ENCODE peak calls at places on chromosomes 4 and X, in ten cellular contexts. One of them, this sample, is unnamed.

GRCh38 chr4:32485976-32486375 is 1765.8 kb downstream of the PCDH7 start:
- DNase-seq in coronary artery: no peak
- DNase-seq in neural progenitor cell: peak
- DNase-seq in tibial artery: no peak
- DNase-seq in sigmoid colon: no peak
- DNase-seq in mammary epithelial cell: no peak
- DNase-seq in suprapubic skin: no peak
- DNase-seq in mesothelial cell of epicardium: no peak
- DNase-seq in hepatocyte: no peak
- DNase-seq in progenitor cell of endocrine pancreas: no peak
- DNase-seq in this sample: no peak

GRCh38 chrX:120358687-120359086 is 3.2 kb upstream of the ATP1B4 start:
- DNase-seq in coronary artery: no peak
- DNase-seq in neural progenitor cell: peak
- DNase-seq in tibial artery: no peak
- DNase-seq in sigmoid colon: no peak
- DNase-seq in mammary epithelial cell: peak
- DNase-seq in suprapubic skin: no peak
- DNase-seq in mesothelial cell of epicardium: no peak
- DNase-seq in hepatocyte: no peak
- DNase-seq in progenitor cell of endocrine pancreas: no peak
- DNase-seq in this sample: no peak

GRCh38 chr4:140286503-140286902 is 86.9 kb upstream of the SCOC start:
- DNase-seq in coronary artery: no peak
- DNase-seq in neural progenitor cell: no peak
- DNase-seq in tibial artery: no peak
- DNase-seq in sigmoid colon: no peak
- DNase-seq in mammary epithelial cell: no peak
- DNase-seq in suprapubic skin: no peak
- DNase-seq in mesothelial cell of epicardium: no peak
- DNase-seq in hepatocyte: no peak
- DNase-seq in progenitor cell of endocrine pancreas: no peak
- DNase-seq in this sample: no peak

GRCh38 chr4:3045500-3045850 is 28.9 kb downstream of the HTT-AS start:
- DNase-seq in coronary artery: peak
- DNase-seq in neural progenitor cell: no peak
- DNase-seq in tibial artery: peak
- DNase-seq in sigmoid colon: peak
- DNase-seq in mammary epithelial cell: peak
- DNase-seq in suprapubic skin: no peak
- DNase-seq in mesothelial cell of epicardium: no peak
- DNase-seq in hepatocyte: no peak
- DNase-seq in progenitor cell of endocrine pancreas: no peak
- DNase-seq in this sample: no peak

GRCh38 chr4:177367336-177367735 is 57.7 kb downstream of the NEIL3 start:
- DNase-seq in coronary artery: no peak
- DNase-seq in neural progenitor cell: peak
- DNase-seq in tibial artery: no peak
- DNase-seq in sigmoid colon: no peak
- DNase-seq in mammary epithelial cell: peak
- DNase-seq in suprapubic skin: no peak
- DNase-seq in mesothelial cell of epicardium: no peak
- DNase-seq in hepatocyte: no peak
- DNase-seq in progenitor cell of endocrine pancreas: no peak
- DNase-seq in this sample: no peak

GRCh38 chr4:176792348-176793059 is at the start of gene VEGFC:
- DNase-seq in coronary artery: peak
- DNase-seq in neural progenitor cell: peak
- DNase-seq in tibial artery: peak
- DNase-seq in sigmoid colon: peak
- DNase-seq in mammary epithelial cell: peak
- DNase-seq in suprapubic skin: peak
- DNase-seq in mesothelial cell of epicardium: peak
- DNase-seq in hepatocyte: peak
- DNase-seq in progenitor cell of endocrine pancreas: peak
- DNase-seq in this sample: peak

GRCh38 chr4:118865091-118865708 is 23.5 kb upstream of the SYNPO2 start:
- DNase-seq in coronary artery: no peak
- DNase-seq in neural progenitor cell: peak
- DNase-seq in tibial artery: no peak
- DNase-seq in sigmoid colon: no peak
- DNase-seq in mammary epithelial cell: peak
- DNase-seq in suprapubic skin: no peak
- DNase-seq in mesothelial cell of epicardium: no peak
- DNase-seq in hepatocyte: peak
- DNase-seq in progenitor cell of endocrine pancreas: peak
- DNase-seq in this sample: peak

GRCh38 chr4:3442959-3443749 is 1.4 kb downstream of the HGFAC start:
- DNase-seq in coronary artery: no peak
- DNase-seq in neural progenitor cell: peak
- DNase-seq in tibial artery: no peak
- DNase-seq in sigmoid colon: no peak
- DNase-seq in mammary epithelial cell: peak
- DNase-seq in suprapubic skin: no peak
- DNase-seq in mesothelial cell of epicardium: no peak
- DNase-seq in hepatocyte: peak
- DNase-seq in progenitor cell of endocrine pancreas: peak
- DNase-seq in this sample: peak

GRCh38 chr4:120156115-120156718 is 89.6 kb upstream of the MAD2L1 start:
- DNase-seq in coronary artery: no peak
- DNase-seq in neural progenitor cell: peak
- DNase-seq in tibial artery: no peak
- DNase-seq in sigmoid colon: no peak
- DNase-seq in mammary epithelial cell: peak
- DNase-seq in suprapubic skin: no peak
- DNase-seq in mesothelial cell of epicardium: no peak
- DNase-seq in hepatocyte: peak
- DNase-seq in progenitor cell of endocrine pancreas: peak
- DNase-seq in this sample: no peak

GRCh38 chr4:102554482-102554881 is 53.3 kb downstream of the NFKB1 start:
- DNase-seq in coronary artery: no peak
- DNase-seq in neural progenitor cell: peak
- DNase-seq in tibial artery: no peak
- DNase-seq in sigmoid colon: peak
- DNase-seq in mammary epithelial cell: no peak
- DNase-seq in suprapubic skin: no peak
- DNase-seq in mesothelial cell of epicardium: no peak
- DNase-seq in hepatocyte: no peak
- DNase-seq in progenitor cell of endocrine pancreas: no peak
- DNase-seq in this sample: peak

GRCh38 chr4:141761926-141762325 is 125.5 kb downstream of the IL15 start:
- DNase-seq in coronary artery: no peak
- DNase-seq in neural progenitor cell: no peak
- DNase-seq in tibial artery: no peak
- DNase-seq in sigmoid colon: no peak
- DNase-seq in mammary epithelial cell: no peak
- DNase-seq in suprapubic skin: no peak
- DNase-seq in mesothelial cell of epicardium: no peak
- DNase-seq in hepatocyte: no peak
- DNase-seq in progenitor cell of endocrine pancreas: no peak
- DNase-seq in this sample: no peak

GRCh38 chrX:3697701-3698279 is 15.7 kb downstream of the PRKX start:
- DNase-seq in coronary artery: no peak
- DNase-seq in neural progenitor cell: peak
- DNase-seq in tibial artery: peak
- DNase-seq in sigmoid colon: peak
- DNase-seq in mammary epithelial cell: peak
- DNase-seq in suprapubic skin: no peak
- DNase-seq in mesothelial cell of epicardium: no peak
- DNase-seq in hepatocyte: peak
- DNase-seq in progenitor cell of endocrine pancreas: no peak
- DNase-seq in this sample: peak

GRCh38 chr4:133112641-133113040 is 36.5 kb upstream of the PCDH10 start:
- DNase-seq in coronary artery: no peak
- DNase-seq in neural progenitor cell: no peak
- DNase-seq in tibial artery: no peak
- DNase-seq in sigmoid colon: no peak
- DNase-seq in mammary epithelial cell: no peak
- DNase-seq in suprapubic skin: no peak
- DNase-seq in mesothelial cell of epicardium: no peak
- DNase-seq in hepatocyte: no peak
- DNase-seq in progenitor cell of endocrine pancreas: no peak
- DNase-seq in this sample: no peak

GRCh38 chr4:25103423-25103822 is 56.8 kb downstream of the SEPSECS start:
- DNase-seq in coronary artery: peak
- DNase-seq in neural progenitor cell: no peak
- DNase-seq in tibial artery: no peak
- DNase-seq in sigmoid colon: no peak
- DNase-seq in mammary epithelial cell: no peak
- DNase-seq in suprapubic skin: no peak
- DNase-seq in mesothelial cell of epicardium: no peak
- DNase-seq in hepatocyte: no peak
- DNase-seq in progenitor cell of endocrine pancreas: no peak
- DNase-seq in this sample: peak

GRCh38 chrX:48520455-48520854 is 1.2 kb upstream of the EBP start:
- DNase-seq in coronary artery: no peak
- DNase-seq in neural progenitor cell: no peak
- DNase-seq in tibial artery: no peak
- DNase-seq in sigmoid colon: no peak
- DNase-seq in mammary epithelial cell: no peak
- DNase-seq in suprapubic skin: no peak
- DNase-seq in mesothelial cell of epicardium: no peak
- DNase-seq in hepatocyte: no peak
- DNase-seq in progenitor cell of endocrine pancreas: no peak
- DNase-seq in this sample: no peak

GRCh38 chr4:110514889-110515479 is 39.0 kb downstream of the ENPEP start:
- DNase-seq in coronary artery: no peak
- DNase-seq in neural progenitor cell: peak
- DNase-seq in tibial artery: no peak
- DNase-seq in sigmoid colon: no peak
- DNase-seq in mammary epithelial cell: peak
- DNase-seq in suprapubic skin: no peak
- DNase-seq in mesothelial cell of epicardium: no peak
- DNase-seq in hepatocyte: peak
- DNase-seq in progenitor cell of endocrine pancreas: no peak
- DNase-seq in this sample: no peak

DNA sequence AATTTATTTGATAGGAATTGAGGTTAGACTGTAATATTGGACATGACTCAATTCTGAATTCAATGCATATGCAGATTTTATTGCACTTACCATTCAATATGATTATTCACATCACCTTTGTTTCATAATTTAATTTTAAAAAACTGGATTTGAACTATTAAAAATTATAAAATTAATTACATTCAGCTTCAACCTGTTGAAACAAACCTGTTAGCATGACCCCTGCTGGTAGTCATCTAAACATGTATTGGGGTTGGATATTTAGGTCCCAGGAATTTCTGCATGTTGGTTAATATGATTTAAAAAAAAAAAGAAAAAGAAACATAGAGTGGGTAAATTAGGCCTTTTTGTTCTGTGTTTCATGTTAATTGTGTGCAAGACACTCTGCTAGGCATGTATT is 85.9 kb downstream of the ARSJ start:
- DNase-seq in coronary artery: no peak
- DNase-seq in neural progenitor cell: no peak
- DNase-seq in tibial artery: no peak
- DNase-seq in sigmoid colon: no peak
- DNase-seq in mammary epithelial cell: no peak
- DNase-seq in suprapubic skin: no peak
- DNase-seq in mesothelial cell of epicardium: no peak
- DNase-seq in hepatocyte: no peak
- DNase-seq in progenitor cell of endocrine pancreas: no peak
- DNase-seq in this sample: no peak
- TF ChIP-seq CTCF in coronary artery: no peak
- TF ChIP-seq CTCF in neural progenitor cell: peak
- TF ChIP-seq CTCF in tibial artery: no peak
- TF ChIP-seq CTCF in sigmoid colon: no peak
- TF ChIP-seq CTCF in mammary epithelial cell: peak
- TF ChIP-seq CTCF in suprapubic skin: no peak
- TF ChIP-seq CTCF in mesothelial cell of epicardium: no peak
- TF ChIP-seq CTCF in hepatocyte: peak
- TF ChIP-seq CTCF in progenitor cell of endocrine pancreas: peak
- TF ChIP-seq CTCF in this sample: peak

GRCh38 chrX:17355976-17356375 is 19.0 kb upstream of the NHS start:
- DNase-seq in coronary artery: no peak
- DNase-seq in neural progenitor cell: no peak
- DNase-seq in tibial artery: no peak
- DNase-seq in sigmoid colon: no peak
- DNase-seq in mammary epithelial cell: no peak
- DNase-seq in suprapubic skin: no peak
- DNase-seq in mesothelial cell of epicardium: no peak
- DNase-seq in hepatocyte: no peak
- DNase-seq in progenitor cell of endocrine pancreas: no peak
- DNase-seq in this sample: no peak
- TF ChIP-seq CTCF in coronary artery: no peak
- TF ChIP-seq CTCF in neural progenitor cell: no peak
- TF ChIP-seq CTCF in tibial artery: no peak
- TF ChIP-seq CTCF in sigmoid colon: no peak
- TF ChIP-seq CTCF in mammary epithelial cell: no peak
- TF ChIP-seq CTCF in suprapubic skin: no peak
- TF ChIP-seq CTCF in mesothelial cell of epicardium: no peak
- TF ChIP-seq CTCF in hepatocyte: no peak
- TF ChIP-seq CTCF in progenitor cell of endocrine pancreas: no peak
- TF ChIP-seq CTCF in this sample: no peak

DNA sequence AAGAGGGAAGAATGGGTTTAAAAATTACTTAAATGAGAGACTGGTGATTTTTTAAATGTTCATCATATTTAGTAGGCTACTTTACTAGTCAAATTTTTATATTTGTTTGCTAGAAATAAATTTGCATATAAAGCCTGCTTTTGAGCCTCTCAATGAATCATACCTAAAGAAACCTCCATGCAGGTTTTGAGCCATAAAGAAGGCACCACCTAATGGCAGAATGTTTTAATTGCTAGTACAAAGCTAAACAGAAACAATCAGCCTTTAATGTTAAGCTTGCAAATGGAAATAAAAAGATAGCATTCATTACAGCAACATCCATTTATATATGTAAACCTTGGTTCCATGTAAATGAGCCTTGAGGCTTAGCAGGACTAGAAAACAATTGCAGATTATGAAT is 989.7 kb downstream of the CCSER1 start:
- DNase-seq in coronary artery: no peak
- DNase-seq in neural progenitor cell: no peak
- DNase-seq in tibial artery: no peak
- DNase-seq in sigmoid colon: no peak
- DNase-seq in mammary epithelial cell: peak
- DNase-seq in suprapubic skin: no peak
- DNase-seq in mesothelial cell of epicardium: no peak
- DNase-seq in hepatocyte: peak
- DNase-seq in progenitor cell of endocrine pancreas: no peak
- DNase-seq in this sample: no peak
- TF ChIP-seq CTCF in coronary artery: no peak
- TF ChIP-seq CTCF in neural progenitor cell: peak
- TF ChIP-seq CTCF in tibial artery: no peak
- TF ChIP-seq CTCF in sigmoid colon: no peak
- TF ChIP-seq CTCF in mammary epithelial cell: peak
- TF ChIP-seq CTCF in suprapubic skin: no peak
- TF ChIP-seq CTCF in mesothelial cell of epicardium: no peak
- TF ChIP-seq CTCF in hepatocyte: peak
- TF ChIP-seq CTCF in progenitor cell of endocrine pancreas: peak
- TF ChIP-seq CTCF in this sample: peak

DNA sequence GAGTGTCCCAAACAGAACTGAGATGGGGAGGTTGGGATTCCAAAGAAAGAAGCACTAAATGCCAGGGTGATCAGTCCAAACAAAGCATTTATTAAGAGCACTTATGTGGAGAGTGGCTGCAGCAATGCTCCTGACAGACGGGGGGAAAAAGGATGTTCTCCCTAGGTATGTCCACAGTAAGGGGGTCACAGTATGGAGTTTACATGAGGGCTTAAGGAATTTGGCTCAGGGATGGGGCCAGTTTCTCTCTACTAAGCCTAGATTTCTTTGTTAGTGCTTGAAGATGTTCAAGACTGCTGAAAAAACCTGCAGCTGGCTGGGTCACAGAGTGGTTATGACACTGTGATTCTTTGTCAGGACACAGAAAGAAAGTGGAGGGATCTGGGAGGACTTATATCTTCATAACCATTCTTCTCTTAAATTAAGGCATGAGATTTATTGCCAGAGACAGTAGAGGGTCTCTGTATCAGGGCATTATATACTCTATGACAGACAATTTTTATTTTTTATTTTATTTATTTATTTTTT is 1468.0 kb downstream of the C4orf33 start:
- DNase-seq in coronary artery: no peak
- DNase-seq in neural progenitor cell: no peak
- DNase-seq in tibial artery: no peak
- DNase-seq in sigmoid colon: no peak
- DNase-seq in mammary epithelial cell: no peak
- DNase-seq in suprapubic skin: no peak
- DNase-seq in mesothelial cell of epicardium: no peak
- DNase-seq in hepatocyte: no peak
- DNase-seq in progenitor cell of endocrine pancreas: no peak
- DNase-seq in this sample: no peak
- TF ChIP-seq CTCF in coronary artery: no peak
- TF ChIP-seq CTCF in neural progenitor cell: no peak
- TF ChIP-seq CTCF in tibial artery: no peak
- TF ChIP-seq CTCF in sigmoid colon: no peak
- TF ChIP-seq CTCF in mammary epithelial cell: no peak
- TF ChIP-seq CTCF in suprapubic skin: no peak
- TF ChIP-seq CTCF in mesothelial cell of epicardium: no peak
- TF ChIP-seq CTCF in hepatocyte: no peak
- TF ChIP-seq CTCF in progenitor cell of endocrine pancreas: no peak
- TF ChIP-seq CTCF in this sample: no peak